ENCODE peak calls at places on chromosome 6, in eight cellular contexts. J is astrocyte; M is CD8-positive, alpha-beta T cell; K is endodermal cell; B is mammary epithelial cell; N is A549; Y is breast epithelium; X is pancreas. Q is an unnamed sample.

GRCh38 chr6:78831492-78831891 is 35.9 kb upstream of the IRAK1BP1 start:
- DNase-seq in J (peak; percentile 92), M (no peak), K (no peak), B (no peak), N (no peak), Y (no peak), X (peak; percentile 17), Q (no peak)

GRCh38 chr6:41599836-41600445 is 38.3 kb upstream of the MDFI start:
- DNase-seq in J (no peak), M (no peak), K (no peak), B (no peak), N (no peak), Y (no peak), X (no peak), Q (no peak)

GRCh38 chr6:8180327-8181161 is 78.2 kb upstream of the EEF1E1 start:
- DNase-seq in J (peak; percentile 84), M (no peak), K (peak; percentile 73), B (peak; percentile 55), N (no peak), Y (no peak), X (no peak), Q (no peak)

GRCh38 chr6:128114164-128114563 is 213.3 kb upstream of the THEMIS start:
- DNase-seq in J (no peak), M (no peak), K (no peak), B (no peak), N (no peak), Y (no peak), X (no peak), Q (no peak)

GRCh38 chr6:137414599-137414998 is 79.6 kb downstream of the OLIG3 start:
- DNase-seq in J (no peak), M (no peak), K (peak; percentile 65), B (no peak), N (no peak), Y (no peak), X (no peak), Q (no peak)

GRCh38 chr6:5522147-5522546 is 260.8 kb downstream of the FARS2 start:
- DNase-seq in J (no peak), M (no peak), K (no peak), B (no peak), N (no peak), Y (no peak), X (no peak), Q (no peak)

GRCh38 chr6:143810745-143811144 is 32.4 kb upstream of the LTV1 start:
- DNase-seq in J (no peak), M (no peak), K (no peak), B (no peak), N (no peak), Y (no peak), X (no peak), Q (no peak)

GRCh38 chr6:127266892-127267741 is 453 bp downstream of the RNF146 start:
- DNase-seq in J (peak; percentile 29), M (peak; percentile 51), K (peak; percentile 90), B (peak; percentile 56), N (peak; percentile 54), Y (peak; percentile 22), X (peak; percentile 40), Q (peak; percentile 59)

GRCh38 chr6:28371280-28371679 is 21.5 kb downstream of the ZKSCAN3 start:
- DNase-seq in J (no peak), M (no peak), K (no peak), B (no peak), N (no peak), Y (no peak), X (no peak), Q (no peak)

GRCh38 chr6:35283361-35283760 is 14.3 kb upstream of the DEF6 start:
- DNase-seq in J (no peak), M (no peak), K (no peak), B (no peak), N (no peak), Y (no peak), X (no peak), Q (no peak)

GRCh38 chr6:148846778-148847761 is 100.2 kb downstream of the UST start:
- DNase-seq in J (no peak), M (no peak), K (no peak), B (no peak), N (no peak), Y (no peak), X (no peak), Q (no peak)

GRCh38 chr6:33965766-33966165 is 162.0 kb upstream of the MLN start:
- DNase-seq in J (no peak), M (no peak), K (peak; percentile 10), B (peak; percentile 15), N (no peak), Y (no peak), X (no peak), Q (no peak)

GRCh38 chr6:135871296-135871695 is 19.8 kb downstream of the PDE7B start:
- DNase-seq in J (peak; percentile 72), M (no peak), K (no peak), B (no peak), N (no peak), Y (no peak), X (no peak), Q (no peak)

GRCh38 chr6:15936503-15936902 is 192.4 kb upstream of the MYLIP start:
- DNase-seq in J (no peak), M (no peak), K (no peak), B (no peak), N (no peak), Y (no peak), X (no peak), Q (no peak)

GRCh38 chr6:148501178-148501590 is 158.5 kb downstream of the SASH1 start:
- DNase-seq in J (peak; percentile 98), M (no peak), K (no peak), B (peak; percentile 78), N (peak; percentile 6), Y (peak; percentile 68), X (no peak), Q (peak; percentile 82)

GRCh38 chr6:63504777-63505384 is 67.4 kb upstream of the LOC128125822 start:
- DNase-seq in J (no peak), M (no peak), K (no peak), B (no peak), N (no peak), Y (no peak), X (no peak), Q (no peak)

GRCh38 chr6:63510353-63510686 is 62.0 kb upstream of the LOC128125822 start:
- DNase-seq in J (no peak), M (no peak), K (no peak), B (no peak), N (no peak), Y (no peak), X (no peak), Q (no peak)

GRCh38 chr6:63510786-63511185 is 61.5 kb upstream of the LOC128125822 start:
- DNase-seq in J (no peak), M (no peak), K (no peak), B (no peak), N (no peak), Y (no peak), X (no peak), Q (no peak)

GRCh38 chr6:63509652-63510352 is 62.5 kb upstream of the LOC128125822 start:
- DNase-seq in J (no peak), M (no peak), K (no peak), B (peak; percentile 47), N (peak; percentile 85), Y (peak; percentile 31), X (peak; percentile 83), Q (no peak)

DNA sequence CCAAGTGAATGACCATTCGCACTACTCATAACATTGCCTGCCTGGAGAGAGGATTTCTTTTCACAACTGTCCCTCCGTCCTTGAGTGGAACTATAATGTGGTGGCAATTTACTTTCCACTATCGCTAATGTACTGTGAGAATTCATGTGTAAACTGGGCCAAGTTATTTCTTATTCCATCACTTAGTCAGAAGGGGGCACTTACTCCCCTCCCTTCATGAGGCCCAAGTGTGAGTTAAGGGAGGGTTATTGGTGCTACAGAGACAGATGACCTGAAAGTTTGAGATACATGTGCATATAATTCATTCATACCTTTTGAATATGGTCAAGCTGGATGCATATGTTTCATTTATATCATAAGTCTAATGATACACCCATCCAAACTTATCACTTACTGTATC is 65.2 kb upstream of the LOC128125822 start:
- DNase-seq in J (no peak), M (no peak), K (no peak), B (no peak), N (no peak), Y (no peak), X (no peak), Q (no peak)
- TF ChIP-seq CTCF in J (no peak), M (no peak), K (no peak), B (no peak), N (no peak), Y (no peak), X (no peak), Q (no peak)

DNA sequence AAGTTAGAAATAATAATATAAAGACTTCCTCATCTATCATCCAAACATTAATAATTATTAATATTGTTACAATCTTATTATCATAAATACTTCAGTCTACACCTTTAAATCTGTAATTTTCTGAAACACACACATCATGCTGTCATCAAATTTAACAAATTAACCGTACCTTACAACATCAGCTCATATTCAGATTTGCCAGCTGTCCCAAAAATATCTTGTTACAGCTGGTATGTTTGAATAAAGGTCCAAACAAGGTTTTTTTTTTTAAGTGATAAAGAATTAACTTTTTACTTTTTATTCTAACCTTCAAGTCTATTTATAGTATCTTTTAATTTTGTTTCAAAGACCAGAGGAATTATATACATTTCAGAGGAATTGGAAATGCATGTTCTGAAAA is 161.5 kb upstream of the BMP5 start:
- DNase-seq in J (no peak), M (no peak), K (no peak), B (no peak), N (no peak), Y (no peak), X (no peak), Q (no peak)
- H3K4me1 ChIP-seq in J (no peaks in the 10 kb centered on the region), M (no peaks in the 10 kb centered on the region), K (no peaks in the 10 kb centered on the region), B (peaks cover 5% of the 10 kb centered on the region), N (no peaks in the 10 kb centered on the region), Y (no peaks in the 10 kb centered on the region), X (no peaks in the 10 kb centered on the region), Q (no peaks in the 10 kb centered on the region)

DNA sequence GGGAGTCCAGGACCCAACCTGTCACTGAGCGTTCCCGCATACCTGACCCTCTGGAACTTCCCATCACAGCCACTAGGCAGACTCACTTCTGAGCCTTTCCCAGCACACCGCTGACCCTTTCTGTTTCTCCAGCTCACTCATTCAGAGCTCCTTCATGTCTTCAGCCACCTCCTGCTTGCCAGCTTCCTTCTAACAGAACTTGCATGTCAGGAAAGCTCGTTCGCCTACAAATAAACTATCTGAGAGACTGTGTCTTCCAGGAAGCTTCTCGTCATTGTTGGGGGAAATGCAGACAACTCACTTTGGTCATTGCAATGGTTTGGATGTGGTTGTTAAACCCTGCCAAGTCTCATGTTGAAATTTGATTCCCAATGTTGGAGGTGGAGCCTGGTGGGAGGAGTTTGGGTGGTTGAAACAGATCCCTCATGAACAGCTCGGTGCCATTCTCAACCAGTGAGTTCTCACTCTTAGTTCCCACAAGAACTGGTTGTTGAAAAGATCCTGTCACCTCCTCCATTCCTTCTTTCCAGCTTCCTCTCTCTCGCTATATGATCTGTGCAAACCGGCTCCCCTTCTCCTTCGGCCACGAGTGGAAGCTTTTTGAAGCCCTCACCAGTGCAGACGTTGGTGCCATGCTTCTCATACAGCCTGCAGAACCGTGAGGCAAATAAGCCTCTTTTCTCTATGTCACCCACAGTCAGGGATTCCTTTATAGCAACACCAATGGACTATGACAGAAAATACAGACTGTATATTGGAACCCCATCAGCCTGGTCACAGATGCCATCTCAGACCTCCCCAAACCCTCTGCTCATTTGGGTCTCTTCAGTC is 1.4 kb upstream of the MUC21 start:
- DNase-seq in J (peak; percentile 84), M (no peak), K (peak; percentile 90), B (peak; percentile 82), N (peak; percentile 14), Y (peak; percentile 27), X (peak; percentile 46), Q (no peak)
- H3K4me3 ChIP-seq in J (peak overlapping the region; percentile 37), M (no peak overlapping the region), K (peak overlapping the region; percentile 70), B (peak overlapping the region; percentile 15), N (no peak overlapping the region), Y (peak overlapping the region; percentile 44), X (no peak overlapping the region), Q (peak overlapping the region; percentile 7)

GRCh38 chr6:52335576-52335975 is 26.4 kb upstream of the PAQR8 start:
- DNase-seq in J (no peak), M (no peak), K (no peak), B (no peak), N (no peak), Y (no peak), X (no peak), Q (no peak)
- TF ChIP-seq CTCF in J (no peak), M (no peak), K (no peak), B (no peak), N (no peak), Y (no peak), X (no peak), Q (no peak)

Q was measured in right atrium auricular region.